ENCODE peak calls at places on chromosomes 16 and 17, in eight cellular contexts. Q is brain microvascular endothelial cell, W is A549, S is fibroblast of lung, J is tibial artery, M is coronary artery, N is GM12878, G is breast epithelium. Y is an unnamed sample.
A peak's percentile ranks its signal among the peaks of the same experiment; 100 is the strongest.

GRCh38 chr16:84056933-84057332 is 14.3 kb upstream of the SLC38A8 start:
- DNase-seq in Q (no peak), W (no peak), S (no peak), J (no peak), M (no peak), N (no peak), G (no peak), Y (no peak)

GRCh38 chr16:84919267-84919666 is 92.1 kb downstream of the ZDHHC7 start:
- DNase-seq in Q (no peak), W (no peak), S (peak; percentile 55), J (no peak), M (no peak), N (no peak), G (no peak), Y (no peak)

GRCh38 chr16:76900285-76901263 is 290.4 kb upstream of the MON1B start:
- DNase-seq in Q (no peak), W (no peak), S (no peak), J (no peak), M (no peak), N (no peak), G (no peak), Y (no peak)

GRCh38 chr17:42049834-42050359 is 504 bp downstream of the C17orf113 start:
- DNase-seq in Q (no peak), W (peak; percentile 70), S (no peak), J (no peak), M (no peak), N (no peak), G (no peak), Y (no peak)

GRCh38 chr17:71438631-71439146 is 682.1 kb upstream of the SOX9 start:
- DNase-seq in Q (peak; percentile 94), W (peak; percentile 57), S (peak; percentile 97), J (no peak), M (no peak), N (no peak), G (no peak), Y (peak; percentile 90)

GRCh38 chr17:43530303-43531081 is 15.6 kb downstream of the ETV4 start:
- DNase-seq in Q (peak; percentile 74), W (no peak), S (peak; percentile 93), J (no peak), M (no peak), N (no peak), G (no peak), Y (no peak)

GRCh38 chr17:79729761-79730160 is 982 bp upstream of the ENPP7 start:
- DNase-seq in Q (no peak), W (no peak), S (no peak), J (no peak), M (no peak), N (no peak), G (no peak), Y (no peak)

GRCh38 chr16:83247767-83248372 is 559.9 kb upstream of the HSBP1 start:
- DNase-seq in Q (no peak), W (no peak), S (no peak), J (no peak), M (no peak), N (no peak), G (no peak), Y (no peak)

GRCh38 chr17:33385133-33385532 is 92.0 kb upstream of the ASIC2 start:
- DNase-seq in Q (no peak), W (no peak), S (no peak), J (no peak), M (no peak), N (no peak), G (no peak), Y (no peak)

GRCh38 chr16:4290236-4290830 is 17.5 kb upstream of the TFAP4 start:
- DNase-seq in Q (peak; percentile 23), W (peak; percentile 63), S (peak; percentile 70), J (no peak), M (no peak), N (no peak), G (no peak), Y (no peak)

GRCh38 chr17:38656959-38657823 is 17.6 kb downstream of the EPOP start:
- DNase-seq in Q (no peak), W (no peak), S (no peak), J (peak; percentile 13), M (no peak), N (no peak), G (no peak), Y (no peak)

GRCh38 chr16:25575363-25575762 is 116.4 kb upstream of the HS3ST4 start:
- DNase-seq in Q (no peak), W (no peak), S (no peak), J (no peak), M (no peak), N (no peak), G (no peak), Y (no peak)

GRCh38 chr16:55370762-55371482 is 46.9 kb downstream of the IRX6 start:
- DNase-seq in Q (peak; percentile 31), W (peak; percentile 9), S (peak; percentile 22), J (peak; percentile 81), M (peak; percentile 84), N (no peak), G (peak; percentile 74), Y (no peak)

GRCh38 chr16:17828012-17828411 is 357.3 kb upstream of the XYLT1 start:
- DNase-seq in Q (peak; percentile 88), W (no peak), S (peak; percentile 79), J (no peak), M (no peak), N (no peak), G (no peak), Y (peak; percentile 82)

GRCh38 chr17:73338050-73338491 is 26.3 kb upstream of the CDC42EP4 start:
- DNase-seq in Q (peak; percentile 49), W (no peak), S (peak; percentile 81), J (peak; percentile 82), M (no peak), N (no peak), G (no peak), Y (no peak)

GRCh38 chr17:55820675-55821074 is 69.8 kb downstream of the PCTP start:
- DNase-seq in Q (no peak), W (no peak), S (no peak), J (no peak), M (no peak), N (no peak), G (no peak), Y (no peak)

GRCh38 chr17:28372203-28372944 is 880 bp downstream of the SARM1 start:
- DNase-seq in Q (no peak), W (no peak), S (peak; percentile 28), J (no peak), M (no peak), N (no peak), G (no peak), Y (no peak)

GRCh38 chr17:6559753-6560215 is 3.4 kb upstream of the PITPNM3 start:
- DNase-seq in Q (no peak), W (no peak), S (no peak), J (peak; percentile 24), M (no peak), N (no peak), G (no peak), Y (no peak)

GRCh38 chr17:10117085-10117484 is 81.3 kb downstream of the GAS7 start:
- DNase-seq in Q (no peak), W (no peak), S (no peak), J (no peak), M (no peak), N (no peak), G (no peak), Y (no peak)

GRCh38 chr16:27929818-27930217 is 133.7 kb downstream of the GSG1L start:
- DNase-seq in Q (no peak), W (no peak), S (no peak), J (no peak), M (no peak), N (no peak), G (no peak), Y (no peak)

GRCh38 chr17:47204722-47205418 is 4.3 kb upstream of the MYL4 start:
- DNase-seq in Q (no peak), W (no peak), S (peak; percentile 43), J (no peak), M (no peak), N (peak; percentile 77), G (no peak), Y (no peak)

GRCh38 chr17:38724337-38724988 is 5.7 kb upstream of the CISD3 start:
- DNase-seq in Q (no peak), W (no peak), S (no peak), J (no peak), M (no peak), N (no peak), G (no peak), Y (no peak)

GRCh38 chr16:89491238-89491869 is 993 bp upstream of the ANKRD11 start:
- DNase-seq in Q (no peak), W (peak; percentile 64), S (peak; percentile 23), J (no peak), M (no peak), N (no peak), G (no peak), Y (no peak)

GRCh38 chr17:42743595-42744282 is 1.1 kb downstream of the EZH1 start:
- DNase-seq in Q (no peak), W (peak; percentile 61), S (no peak), J (no peak), M (no peak), N (no peak), G (no peak), Y (no peak)

GRCh38 chr17:31550389-31551056 is 159.0 kb downstream of the RAB11FIP4 start:
- DNase-seq in Q (no peak), W (no peak), S (no peak), J (no peak), M (no peak), N (no peak), G (no peak), Y (no peak)

GRCh38 chr17:69417545-69418483 is 3.3 kb downstream of the MAP2K6 start:
- DNase-seq in Q (no peak), W (no peak), S (no peak), J (no peak), M (no peak), N (no peak), G (no peak), Y (no peak)
- H3K4me3 ChIP-seq in Q (no peak overlapping the region), W (no peak overlapping the region), S (no peak overlapping the region), J (no peak overlapping the region), M (no peak overlapping the region), N (peak overlapping the region; percentile 69), G (no peak overlapping the region), Y (no peak overlapping the region)

GRCh38 chr17:77894126-77894956 is 64.2 kb upstream of the TNRC6C start:
- DNase-seq in Q (no peak), W (no peak), S (no peak), J (peak; percentile 55), M (no peak), N (no peak), G (no peak), Y (no peak)
- TF ChIP-seq CTCF in Q (no peak), W (no peak), S (no peak), J (no peak), M (no peak), N (no peak), G (no peak), Y (no peak)

GRCh38 chr16:1978476-1979120 is 2.7 kb downstream of the NOXO1 start:
- DNase-seq in Q (no peak), W (no peak), S (no peak), J (no peak), M (no peak), N (no peak), G (no peak), Y (no peak)
- H3K4me3 ChIP-seq in Q (no peak overlapping the region), W (no peak overlapping the region), S (no peak overlapping the region), J (no peak overlapping the region), M (no peak overlapping the region), N (no peak overlapping the region), G (no peak overlapping the region), Y (no peak overlapping the region)

DNA sequence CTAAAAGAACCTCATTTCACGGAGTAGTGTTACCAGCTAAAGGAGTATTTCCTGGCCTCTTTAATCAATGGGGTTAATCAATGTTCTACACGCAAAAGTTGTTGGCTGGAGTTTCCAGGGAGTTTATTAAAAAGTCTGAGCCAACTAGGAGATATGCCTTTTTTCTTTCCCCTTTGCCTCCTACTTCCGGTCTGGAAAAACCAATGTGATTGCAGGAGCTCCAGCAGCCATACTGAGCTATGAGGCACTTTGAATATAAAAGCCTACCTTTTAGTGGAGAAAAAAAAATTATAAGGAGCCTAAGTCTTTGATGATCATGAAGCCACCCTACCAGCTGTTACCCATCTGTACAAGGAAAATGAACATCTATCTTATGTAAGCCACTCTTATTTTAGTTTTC is 17.9 kb upstream of the ERCC4 start:
- DNase-seq in Q (no peak), W (no peak), S (no peak), J (no peak), M (no peak), N (no peak), G (no peak), Y (no peak)
- TF ChIP-seq CTCF in Q (no peak), W (no peak), S (no peak), J (no peak), M (no peak), N (no peak), G (no peak), Y (no peak)